ENCODE peak calls at places on chromosomes 16 and 17, in seven cellular contexts. F, P, Z, X, L, C and Y are unnamed samples.

GRCh38 chr17:47967607-47968252 is 3.2 kb upstream of the CDK5RAP3 start:
- DNase-seq in X (peak; percentile 58), C (no peak), F (no peak), L (no peak), Z (no peak), P (peak; percentile 83), Y (no peak)

GRCh38 chr16:73572135-73572534 is 524.2 kb upstream of the ZFHX3 start:
- DNase-seq in X (peak; percentile 58), F (no peak), L (no peak), C (no peak), Z (peak; percentile 17), P (no peak), Y (peak; percentile 22)

GRCh38 chr17:57324646-57325045 is 68.3 kb downstream of the MSI2 start:
- DNase-seq in P (no peak), Z (no peak), F (no peak), L (no peak), C (no peak), X (no peak), Y (no peak)

GRCh38 chr17:66354981-66355380 is 52.6 kb downstream of the PRKCA start:
- DNase-seq in L (no peak), Z (no peak), X (no peak), P (no peak), F (no peak), C (no peak), Y (no peak)

GRCh38 chr17:57136355-57136754 is 51.3 kb downstream of the AKAP1 start:
- DNase-seq in P (no peak), Z (no peak), L (no peak), X (no peak), F (no peak), C (no peak), Y (no peak)

GRCh38 chr17:61214753-61215152 is 184.9 kb upstream of the TBX2 start:
- DNase-seq in F (no peak), X (no peak), Z (no peak), L (no peak), C (no peak), P (no peak), Y (no peak)

GRCh38 chr16:47731252-47731651 is 270.1 kb downstream of the PHKB start:
- DNase-seq in L (no peak), F (no peak), P (no peak), Z (no peak), X (no peak), C (no peak), Y (no peak)

GRCh38 chr17:3750926-3751325 is 27.2 kb downstream of the HASPIN start:
- DNase-seq in Z (no peak), X (no peak), P (no peak), C (no peak), L (no peak), F (no peak), Y (no peak)

GRCh38 chr17:54172654-54173316 is 350.1 kb downstream of the KIF2B start:
- DNase-seq in P (peak; percentile 3), L (no peak), X (no peak), F (peak; percentile 35), C (no peak), Z (peak; percentile 13), Y (peak; percentile 48)

GRCh38 chr16:24953721-24954120 is 61.4 kb downstream of the ARHGAP17 start:
- DNase-seq in L (no peak), Z (no peak), F (no peak), X (no peak), C (no peak), P (no peak), Y (no peak)

GRCh38 chr17:6328279-6328678 is 106.6 kb downstream of the AIPL1 start:
- DNase-seq in X (no peak), L (no peak), Z (no peak), F (no peak), P (peak; percentile 18), C (no peak), Y (no peak)

GRCh38 chr16:79093554-79093967 is 507.0 kb downstream of the MAF start:
- DNase-seq in L (no peak), P (no peak), F (no peak), X (no peak), C (no peak), Z (no peak), Y (no peak)

GRCh38 chr17:82868715-82869131 is 28.9 kb upstream of the ZNF750 start:
- DNase-seq in C (no peak), L (no peak), F (no peak), P (no peak), Z (no peak), X (no peak), Y (no peak)

GRCh38 chr16:70805380-70805779 is 4.4 kb upstream of the VAC14 start:
- DNase-seq in P (no peak), L (no peak), C (no peak), X (no peak), F (no peak), Z (no peak), Y (no peak)

GRCh38 chr16:58451945-58452401 is 48.0 kb upstream of the NDRG4 start:
- DNase-seq in Z (no peak), X (no peak), P (peak; percentile 29), C (no peak), F (no peak), L (no peak), Y (no peak)

GRCh38 chr16:30051518-30051917 is 14.0 kb upstream of the ALDOA start:
- DNase-seq in Z (no peak), P (peak; percentile 52), L (no peak), F (no peak), C (no peak), X (no peak), Y (no peak)

GRCh38 chr17:63917646-63918045 is 993 bp downstream of the GH1 start:
- DNase-seq in Z (no peak), C (no peak), L (no peak), P (no peak), X (no peak), F (no peak), Y (no peak)
- TF ChIP-seq CTCF in Z (no peak), C (no peak), L (no peak), P (no peak), X (no peak), F (no peak), Y (no peak)

GRCh38 chr16:21100447-21100846 is 50.2 kb downstream of the DNAH3 start:
- DNase-seq in F (no peak), P (peak; percentile 48), L (no peak), Z (no peak), C (no peak), X (no peak), Y (no peak)

GRCh38 chr16:21104124-21104860 is 46.4 kb downstream of the DNAH3 start:
- DNase-seq in X (no peak), P (no peak), F (peak; percentile 39), C (no peak), Z (no peak), L (no peak), Y (no peak)

GRCh38 chr16:21097151-21097550 is 53.5 kb downstream of the DNAH3 start:
- DNase-seq in C (no peak), Z (no peak), F (no peak), X (no peak), P (no peak), L (no peak), Y (no peak)

DNA sequence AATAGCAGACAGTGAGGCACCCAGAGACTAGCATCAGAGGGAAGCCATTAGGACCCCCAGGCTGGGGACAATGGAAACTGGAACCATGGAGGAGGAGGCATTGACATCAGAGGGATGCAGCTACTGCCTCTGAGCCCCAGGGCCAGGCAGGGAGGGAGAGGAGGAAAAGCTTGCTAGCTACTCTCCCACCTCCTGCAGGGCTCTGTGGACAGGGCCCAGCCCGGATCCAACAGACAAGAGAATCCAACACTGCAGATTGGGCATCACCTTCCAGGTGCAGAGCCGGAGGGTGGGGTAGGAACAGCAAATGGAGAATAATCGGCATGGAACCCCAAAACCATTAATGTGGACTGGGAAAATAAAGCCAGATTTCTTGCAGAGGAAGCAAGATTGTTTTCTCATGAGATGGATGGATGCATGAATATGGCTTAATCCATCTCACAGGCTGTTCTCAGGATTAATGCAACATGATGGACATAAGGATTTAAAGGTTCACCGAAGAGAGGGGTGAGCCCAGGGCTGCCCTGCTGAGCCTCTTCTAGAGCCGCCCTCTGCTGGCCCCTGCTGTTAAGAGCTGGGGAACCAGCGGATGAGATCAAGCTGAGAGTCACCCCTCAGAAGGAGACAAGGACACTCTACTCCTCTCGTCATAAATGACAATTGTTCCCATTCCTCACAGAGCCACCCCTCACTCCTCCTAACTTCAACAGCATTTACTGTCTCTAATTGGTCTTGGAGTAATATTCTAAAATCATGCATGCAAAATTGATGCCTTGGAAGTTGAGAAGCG is 48.8 kb downstream of the DNAH3 start:
- DNase-seq in Z (peak; percentile 41), P (peak; percentile 34), F (peak; percentile 28), L (no peak), C (no peak), X (peak; percentile 31), Y (peak; percentile 58)
- TF ChIP-seq CTCF in Z (peak; percentile 34), P (peak; percentile 24), F (no peak), L (peak; percentile 15), C (peak; percentile 41), X (no peak), Y (no peak)

DNA sequence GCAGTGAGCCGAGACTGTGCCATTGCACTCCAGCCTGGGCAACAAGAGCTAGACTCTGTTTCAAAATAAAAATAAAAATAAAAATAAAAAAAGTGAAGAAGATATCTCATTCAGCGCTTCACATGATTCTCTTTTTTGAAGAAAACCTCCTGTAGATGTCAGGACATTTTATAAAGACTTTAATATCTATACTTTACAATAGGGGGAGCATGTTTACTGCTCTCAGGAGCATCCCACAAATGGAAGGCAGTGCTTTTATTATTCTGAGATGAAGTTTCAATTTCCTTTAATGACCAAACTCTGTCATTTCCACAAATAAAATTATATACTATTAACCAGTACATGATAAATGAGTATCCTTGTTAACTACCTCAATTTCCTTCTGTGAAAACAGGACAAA is 118.7 kb upstream of the MYOCD start:
- DNase-seq in P (no peak), L (no peak), F (no peak), Z (no peak), C (no peak), X (no peak), Y (no peak)
- TF ChIP-seq CTCF in P (no peak), L (no peak), F (no peak), Z (no peak), C (no peak), X (no peak), Y (no peak)

GRCh38 chr16:56203052-56203451 is 11.8 kb downstream of the GNAO1 start:
- DNase-seq in F (no peak), C (peak; percentile 44), X (no peak), Z (peak; percentile 21), P (no peak), L (no peak), Y (peak; percentile 32)
- TF ChIP-seq CTCF in F (no peak), C (peak; percentile 40), X (no peak), Z (peak; percentile 40), P (no peak), L (no peak), Y (peak; percentile 31)

DNA sequence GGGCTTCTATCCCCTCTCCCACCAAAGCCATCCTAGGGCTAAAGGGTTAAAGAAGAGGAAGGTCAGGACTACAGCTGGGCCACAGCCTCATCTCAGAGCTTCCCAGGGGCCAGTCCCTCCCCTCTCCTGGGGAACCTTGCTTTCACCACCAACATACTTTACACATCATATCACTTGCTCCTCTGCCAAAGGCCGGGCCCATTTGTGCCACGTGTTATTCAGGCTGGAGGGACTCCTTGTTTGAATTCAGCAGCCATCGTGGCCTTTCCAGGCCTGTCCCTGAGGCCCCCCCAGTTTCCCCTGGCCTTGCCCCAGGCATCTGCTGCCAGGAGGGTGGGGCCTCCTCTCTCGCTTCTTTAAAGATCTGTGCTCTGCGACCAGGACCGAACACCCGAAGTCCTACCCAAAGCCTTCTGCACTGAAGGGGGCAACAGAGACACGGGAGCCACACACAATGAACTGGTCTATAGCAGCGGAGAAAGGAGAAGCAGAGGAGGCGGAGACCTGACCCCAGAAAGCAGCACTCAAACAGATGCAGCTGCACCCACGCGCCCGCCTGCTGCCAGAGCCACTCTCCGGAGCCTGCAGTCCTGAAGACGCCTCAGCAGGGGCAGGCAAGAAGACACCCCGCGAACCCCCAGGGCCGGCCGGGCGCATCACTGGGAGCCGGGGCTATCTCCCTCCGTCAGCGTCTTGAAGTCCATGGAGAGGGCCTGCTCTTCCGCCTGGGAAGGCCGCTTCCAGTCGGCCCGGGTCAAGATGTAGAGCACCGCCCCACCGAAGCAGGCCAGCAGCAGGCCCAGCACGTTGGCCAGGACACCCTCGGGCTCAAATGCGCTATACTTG is 12.1 kb downstream of the CYB561 start:
- DNase-seq in F (no peak), X (peak; percentile 87), P (peak; percentile 57), C (no peak), L (peak; percentile 92), Z (no peak), Y (no peak)
- TF ChIP-seq CTCF in F (no peak), X (no peak), P (no peak), C (no peak), L (no peak), Z (no peak), Y (no peak)